ENCODE peak calls at places on chromosome 2, in five cellular contexts. Y is NCI-H1694 treated with DMSO at 0.1 percent for 48 hours; V is activated CD4-positive, CD25-positive, alpha-beta regulatory T cell; U is Right ventricle myocardium superior; J is NCI-H1930. R is an unnamed sample.

GRCh38 chr2:35787302-35788031 is 568.1 kb upstream of the CRIM1 start:
- DNase-seq in Y (no peak), V (no peak), U (no peak), J (no peak), R (no peak)

GRCh38 chr2:729363-729762 is 52.2 kb upstream of the TMEM18 start:
- DNase-seq in Y (no peak), V (no peak), U (no peak), J (no peak), R (no peak)

GRCh38 chr2:3149441-3150217 is 228.0 kb downstream of the EIPR1 start:
- DNase-seq in Y (no peak), V (no peak), U (no peak), J (no peak), R (no peak)

GRCh38 chr2:127917916-127918315 is 32.2 kb upstream of the AMMECR1L start:
- DNase-seq in Y (no peak), V (no peak), U (no peak), J (no peak), R (no peak)

GRCh38 chr2:12826781-12827180 is 110.0 kb downstream of the TRIB2 start:
- DNase-seq in Y (no peak), V (no peak), U (no peak), J (no peak), R (no peak)

GRCh38 chr2:206231669-206232286 is 42.7 kb upstream of the ZDBF2 start:
- DNase-seq in Y (peak; percentile 50), V (no peak), U (no peak), J (no peak), R (no peak)

GRCh38 chr2:29878898-29879297 is 42.5 kb downstream of the ALK start:
- DNase-seq in Y (no peak), V (no peak), U (no peak), J (no peak), R (no peak)

GRCh38 chr2:215431290-215431689 is 4.6 kb downstream of the FN1 start:
- DNase-seq in Y (no peak), V (no peak), U (no peak), J (no peak), R (no peak)